ENCODE peak calls at places on chromosomes 5 and 9, in nine cellular contexts. T is NCI-H1092 treated with DMSO at 0.1 percent for 48 hours; S is activated gamma-delta T cell treated with Interleukin-2 at 50 U/mL for 16 hours; G is stimulated activated CD4-positive, alpha-beta T cell treated with anti-CD3 and anti-CD28 coated beads, TNF-alpha, amount 100 ng/mL, for 1 hour; Z is lower lobe of right lung; J is neural progenitor cell; P is SK-MEL-5; A is posterior vena cava; D is left ventricle myocardium inferior. L is an unnamed sample.

GRCh38 chr5:168409601-168410458 is 76.4 kb upstream of the RARS1 start:
- DNase-seq in G (no peak), D (no peak), P (peak), S (peak), A (no peak), J (no peak), Z (no peak), T (no peak), L (no peak)

GRCh38 chr5:57834829-57835554 is 352.4 kb upstream of the ACTBL2 start:
- DNase-seq in Z (no peak), T (no peak), S (no peak), P (no peak), J (peak), G (no peak), A (no peak), D (no peak), L (no peak)

GRCh38 chr5:1882337-1883119 is at the start of gene IRX4:
- DNase-seq in G (no peak), A (no peak), S (no peak), Z (peak), D (no peak), T (no peak), J (peak), P (no peak), L (peak)

GRCh38 chr5:179343021-179343781 is 2.1 kb downstream of the ADAMTS2 start:
- DNase-seq in S (no peak), A (no peak), Z (peak), P (no peak), T (no peak), J (peak), D (no peak), G (no peak), L (peak)

GRCh38 chr5:96943829-96944228 is 7.9 kb downstream of the LNPEP start:
- DNase-seq in A (no peak), J (no peak), S (no peak), Z (no peak), G (no peak), T (no peak), P (no peak), D (no peak), L (no peak)

GRCh38 chr9:2771661-2772060 is 54.4 kb downstream of the KCNV2 start:
- DNase-seq in D (no peak), T (no peak), P (no peak), J (no peak), S (no peak), A (no peak), Z (no peak), G (no peak), L (no peak)

GRCh38 chr9:97364769-97365490 is 47.0 kb upstream of the TDRD7 start:
- DNase-seq in P (no peak), G (no peak), T (no peak), D (no peak), Z (no peak), S (no peak), J (no peak), A (no peak), L (no peak)

GRCh38 chr5:101045689-101046088 is 142.6 kb upstream of the ST8SIA4 start:
- DNase-seq in P (peak), S (no peak), Z (no peak), A (no peak), G (no peak), T (no peak), J (no peak), D (no peak), L (no peak)

GRCh38 chr5:145941677-145942130 is 5.3 kb downstream of the SH3RF2 start:
- DNase-seq in G (no peak), P (no peak), A (no peak), J (no peak), T (no peak), D (no peak), Z (no peak), S (no peak), L (no peak)

GRCh38 chr5:73705364-73705763 is 79.4 kb downstream of the ARHGEF28 start:
- DNase-seq in J (peak), T (no peak), A (no peak), S (no peak), G (no peak), D (no peak), P (no peak), Z (no peak), L (no peak)

GRCh38 chr5:143399616-143400540 is 3.6 kb downstream of the NR3C1 start:
- DNase-seq in P (no peak), J (no peak), Z (no peak), A (no peak), D (no peak), G (no peak), S (no peak), T (no peak), L (no peak)

L was measured in chondrocyte.